ENCODE peak calls at places on chromosomes 5 and 9, in four cellular contexts. One of them, this sample, is unnamed.

GRCh38 chr9:111236337-111236736 is 93.7 kb downstream of the OR2K2 start:
- DNase-seq in choroid plexus epithelial cell: peak; percentile 19
- DNase-seq in NCI-H460: no peak
- DNase-seq in lung: no peak
- DNase-seq in this sample: no peak

GRCh38 chr9:120043448-120043847 is 536.5 kb downstream of the CDK5RAP2 start:
- DNase-seq in lung: no peak
- DNase-seq in NCI-H460: no peak
- DNase-seq in choroid plexus epithelial cell: no peak
- DNase-seq in this sample: peak; percentile 3

GRCh38 chr5:59099270-59099994 is 516.6 kb downstream of the RAB3C start:
- DNase-seq in NCI-H460: peak; percentile 66
- DNase-seq in choroid plexus epithelial cell: peak; percentile 95
- DNase-seq in lung: no peak
- DNase-seq in this sample: peak; percentile 54

GRCh38 chr5:57066921-57067914 is 106.6 kb upstream of the GPBP1 start:
- DNase-seq in NCI-H460: no peak
- DNase-seq in lung: no peak
- DNase-seq in choroid plexus epithelial cell: peak; percentile 50
- DNase-seq in this sample: no peak

GRCh38 chr5:50716134-50716533 is 49.7 kb downstream of the PARP8 start:
- DNase-seq in NCI-H460: no peak
- DNase-seq in choroid plexus epithelial cell: no peak
- DNase-seq in lung: no peak
- DNase-seq in this sample: no peak

GRCh38 chr5:107982703-107983425 is 312.1 kb upstream of the EFNA5 start:
- DNase-seq in NCI-H460: no peak
- DNase-seq in lung: no peak
- DNase-seq in choroid plexus epithelial cell: no peak
- DNase-seq in this sample: no peak

GRCh38 chr5:9361835-9362234 is 184.0 kb downstream of the SEMA5A start:
- DNase-seq in NCI-H460: peak; percentile 75
- DNase-seq in choroid plexus epithelial cell: peak; percentile 85
- DNase-seq in lung: peak; percentile 45
- DNase-seq in this sample: peak; percentile 60

GRCh38 chr9:33473216-33473615 is 508 bp downstream of the NOL6 start:
- DNase-seq in lung: no peak
- DNase-seq in NCI-H460: no peak
- DNase-seq in choroid plexus epithelial cell: no peak
- DNase-seq in this sample: no peak

This sample was measured in SJSA1.